ENCODE peak calls at places on chromosomes 1 and 21, in four cellular contexts. Z is left ventricle myocardium inferior, N is heart right ventricle, O is stomach. P is an unnamed sample.
A peak's percentile ranks its signal among the peaks of the same experiment; 100 is the strongest.

GRCh38 chr1:160710531-160711252 is 930 bp downstream of the CD48 start:
- DNase-seq in Z (no peak), N (no peak), O (no peak), P (no peak)

GRCh38 chr21:38810826-38811164 is 5.1 kb downstream of the ETS2 start:
- DNase-seq in Z (no peak), N (no peak), O (no peak), P (no peak)

GRCh38 chr1:214966366-214966765 is 116.2 kb upstream of the KCNK2 start:
- DNase-seq in N (no peak), O (no peak), Z (no peak), P (no peak)

GRCh38 chr1:46535063-46535462 is 16.4 kb downstream of the KNCN start:
- DNase-seq in N (no peak), Z (no peak), O (peak; percentile 56), P (no peak)

GRCh38 chr1:100769906-100770646 is 50.5 kb downstream of the VCAM1 start:
- DNase-seq in Z (no peak), O (no peak), N (no peak), P (no peak)

GRCh38 chr1:118075116-118075515 is 109.9 kb downstream of the SPAG17 start:
- DNase-seq in N (no peak), Z (no peak), O (no peak), P (peak; percentile 11)

GRCh38 chr21:41630249-41630648 is 122.3 kb upstream of the TMPRSS2 start:
- DNase-seq in N (no peak), Z (no peak), O (no peak), P (peak; percentile 96)

GRCh38 chr21:46229133-46229922 is 754 bp upstream of the LSS start:
- DNase-seq in O (no peak), Z (no peak), N (no peak), P (peak; percentile 63)

GRCh38 chr1:42777860-42778259 is 6.9 kb upstream of the TMEM269 start:
- DNase-seq in Z (no peak), O (no peak), N (no peak), P (peak; percentile 45)

GRCh38 chr1:54112969-54113368 is 39.8 kb downstream of the CDCP2 start:
- DNase-seq in N (no peak), Z (no peak), O (no peak), P (no peak)

GRCh38 chr1:168966217-168966616 is 140.3 kb upstream of the ATP1B1 start:
- DNase-seq in N (no peak), Z (no peak), O (no peak), P (no peak)

GRCh38 chr1:237863234-237863633 is 27.5 kb downstream of the ZP4 start:
- DNase-seq in O (no peak), N (no peak), Z (no peak), P (no peak)

GRCh38 chr1:12083766-12084165 is 20.7 kb downstream of the TNFRSF8 start:
- DNase-seq in N (no peak), O (no peak), Z (no peak), P (no peak)

GRCh38 chr1:44134071-44134920 is 7.1 kb downstream of the KLF18 start:
- DNase-seq in N (no peak), Z (no peak), O (no peak), P (no peak)

GRCh38 chr1:44141531-44141930 is at the start of gene KLF18:
- DNase-seq in Z (no peak), O (no peak), N (no peak), P (no peak)

GRCh38 chr1:44135896-44136295 is 5.5 kb downstream of the KLF18 start:
- DNase-seq in Z (no peak), O (no peak), N (no peak), P (no peak)

DNA sequence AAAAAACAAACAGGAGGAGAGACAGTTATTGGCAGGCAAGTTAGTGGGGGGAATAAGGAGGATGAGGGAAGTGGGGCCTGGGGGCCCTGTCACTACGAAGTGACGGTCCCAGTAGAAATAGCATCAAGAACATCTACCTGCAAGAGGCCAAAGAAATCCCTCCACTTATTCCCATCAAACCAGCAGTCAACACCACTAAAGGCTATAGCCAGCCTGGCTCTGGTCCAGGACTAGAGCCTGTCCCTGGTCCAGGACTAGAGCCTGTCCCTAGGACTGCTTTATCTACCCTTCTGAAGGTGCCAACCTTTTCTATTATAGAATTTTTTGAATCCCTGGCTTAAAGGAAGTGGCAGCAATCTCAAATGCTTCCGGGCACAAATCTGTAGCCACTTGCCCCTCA is 3.2 kb downstream of the KLF18 start:
- DNase-seq in Z (no peak), O (no peak), N (no peak), P (no peak)
- TF ChIP-seq CTCF in Z (no peak), O (no peak), N (no peak), P (no peak)

DNA sequence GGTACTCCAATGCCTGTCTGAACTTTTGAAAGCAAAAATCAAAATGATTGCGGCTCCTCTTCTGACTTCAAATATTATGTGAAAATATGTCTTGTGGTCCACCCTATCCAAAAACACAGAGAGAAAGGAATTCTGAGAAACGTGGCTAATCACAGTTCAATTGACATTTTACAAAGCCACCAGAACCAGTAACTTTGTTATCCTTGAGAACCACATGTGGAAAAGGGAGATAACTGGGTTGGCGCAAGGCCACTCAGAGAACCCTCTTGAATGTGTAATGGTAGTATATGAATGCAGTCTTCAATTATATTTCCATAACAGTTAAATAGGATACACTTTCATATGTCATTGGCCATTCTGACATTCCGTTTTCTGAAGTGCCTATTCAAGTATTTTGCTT is 1030.0 kb upstream of the TMPRSS15 start:
- DNase-seq in Z (no peak), N (no peak), O (no peak), P (no peak)
- H3K27ac ChIP-seq in Z (no peak overlapping the region), N (no peak overlapping the region), O (no peak overlapping the region), P (no peak overlapping the region)

DNA sequence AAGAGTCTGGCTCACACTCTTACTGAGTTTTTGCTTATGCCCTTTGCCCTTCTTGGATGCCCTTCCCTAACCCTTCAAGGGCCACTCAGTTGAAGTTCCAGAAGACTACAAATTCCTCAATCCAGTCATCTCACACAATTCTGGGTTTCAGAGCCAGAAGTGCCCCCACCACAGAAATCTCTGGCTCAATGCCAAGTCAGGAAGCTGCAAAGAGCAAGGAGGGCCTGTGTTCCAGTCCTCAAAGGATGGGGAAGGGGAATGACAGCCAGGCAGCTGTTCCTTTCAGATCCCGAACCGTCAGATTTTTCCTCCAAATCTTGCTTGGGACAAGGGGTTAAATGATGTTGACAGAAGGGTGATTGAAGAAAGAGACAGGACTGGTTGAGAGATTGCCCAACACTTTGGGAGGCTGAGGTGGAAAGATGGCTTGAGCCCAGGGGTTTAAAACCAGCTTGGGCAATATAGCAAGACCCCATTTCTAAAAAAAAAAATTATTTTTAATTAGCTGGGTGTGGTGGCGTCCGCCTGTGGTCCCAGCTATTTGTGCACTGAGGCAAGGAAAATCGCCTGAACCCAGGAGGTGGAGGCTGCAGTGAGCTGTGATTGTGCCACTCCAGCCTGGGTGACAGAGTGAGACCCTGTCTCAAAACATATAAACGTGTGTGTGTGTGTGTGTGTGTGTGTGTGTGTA is 734 bp upstream of the HPDL start:
- DNase-seq in N (no peak), O (peak; percentile 22), Z (no peak), P (no peak)
- TF ChIP-seq CTCF in N (no peak), O (no peak), Z (no peak), P (no peak)

GRCh38 chr1:241102652-241103051 is 254.4 kb downstream of the RGS7 start:
- DNase-seq in N (no peak), Z (no peak), O (no peak), P (no peak)

GRCh38 chr1:241101622-241102021 is 255.4 kb downstream of the RGS7 start:
- DNase-seq in N (no peak), O (no peak), Z (no peak), P (no peak)

GRCh38 chr1:241096982-241097381 is 260.0 kb downstream of the RGS7 start:
- DNase-seq in Z (no peak), N (no peak), O (no peak), P (no peak)

DNA sequence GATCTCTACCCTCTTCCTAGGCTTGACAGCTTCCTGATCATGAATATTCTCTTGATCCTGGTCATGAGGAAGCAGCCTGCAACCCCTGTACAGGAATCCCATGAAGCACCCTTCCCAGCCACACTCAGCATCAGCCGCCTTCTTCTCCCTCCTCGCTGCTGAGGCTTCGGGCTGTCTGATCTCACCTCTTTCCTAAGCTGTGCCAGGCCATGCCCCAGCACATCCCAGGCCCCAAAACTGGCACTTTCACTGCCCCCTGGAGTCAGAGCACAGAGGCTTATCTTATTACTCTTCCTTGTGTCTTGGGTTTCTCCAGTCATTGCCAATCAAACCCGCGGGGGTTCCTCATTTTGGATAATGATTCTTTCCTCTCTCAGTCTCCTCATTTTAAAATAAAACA is 259.5 kb downstream of the RGS7 start:
- DNase-seq in O (no peak), Z (no peak), N (no peak), P (no peak)
- H3K27ac ChIP-seq in O (no peak overlapping the region), Z (no peak overlapping the region), N (no peak overlapping the region), P (no peak overlapping the region)

GRCh38 chr21:29025328-29025713 is 853 bp downstream of the USP16 start:
- DNase-seq in N (no peak), Z (no peak), O (no peak), P (peak; percentile 17)

GRCh38 chr21:29017639-29018237 is 1.4 kb downstream of the RWDD2B start:
- DNase-seq in N (no peak), Z (no peak), O (no peak), P (no peak)

GRCh38 chr21:29024474-29025327 is at the start of gene USP16:
- DNase-seq in O (peak; percentile 95), Z (peak; percentile 96), N (peak; percentile 98), P (peak; percentile 99)

GRCh38 chr21:29018540-29018939 is 609 bp downstream of the RWDD2B start:
- DNase-seq in O (no peak), N (no peak), Z (no peak), P (no peak)

GRCh38 chr21:29022141-29022540 is 2.3 kb upstream of the USP16 start:
- DNase-seq in Z (no peak), O (no peak), N (no peak), P (no peak)
- TF ChIP-seq CTCF in Z (no peak), O (no peak), N (no peak), P (no peak)

DNA sequence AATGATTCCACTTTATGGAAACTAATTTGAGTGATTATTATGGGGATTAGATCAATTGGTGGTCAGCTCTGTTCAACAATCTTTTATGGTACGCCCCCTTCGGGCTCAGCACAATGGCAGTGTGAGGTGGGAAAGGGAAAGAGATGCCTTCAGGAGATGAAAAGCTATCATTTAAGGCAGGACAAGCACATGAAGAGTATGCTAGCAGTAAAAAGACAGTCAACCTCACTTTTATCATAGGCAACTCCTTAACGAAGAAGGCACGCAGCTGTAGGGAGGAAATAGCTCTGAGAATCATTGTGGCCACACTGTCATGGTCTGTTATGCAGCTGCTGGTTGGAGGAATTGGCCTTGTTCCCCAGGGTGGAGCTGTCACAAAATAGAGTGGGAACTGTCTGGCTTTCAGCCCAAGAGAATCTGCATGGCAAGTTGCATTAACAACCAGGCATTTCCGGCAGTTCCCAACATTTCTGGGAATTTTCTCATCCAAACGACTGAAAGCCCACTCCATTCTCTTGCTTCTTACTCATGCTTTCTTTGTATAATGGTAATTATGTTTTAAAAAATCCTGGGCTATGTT is 54.4 kb upstream of the BCL10 start:
- DNase-seq in O (no peak), N (peak; percentile 82), Z (peak; percentile 34), P (no peak)
- H3K27ac ChIP-seq in O (peak overlapping the region; percentile 30), N (peak overlapping the region; percentile 83), Z (peak overlapping the region; percentile 81), P (peak overlapping the region; percentile 67)